ENCODE peak calls at places on chromosomes 4 and X, in eight cellular contexts. O, P, D, L, Z, K, E and N are unnamed samples.

GRCh38 chr4:125322363-125322730 is 7.6 kb downstream of the FAT4 start:
- DNase-seq in P (no peak), Z (no peak), O (no peak), E (no peak), L (peak), D (no peak), K (no peak), N (no peak)

GRCh38 chrX:14029039-14029424 is 660 bp downstream of the GEMIN8 start:
- DNase-seq in Z (no peak), P (no peak), D (no peak), E (no peak), L (no peak), K (no peak), O (peak), N (no peak)

GRCh38 chr4:151953286-151953685 is 192.5 kb upstream of the GATB start:
- DNase-seq in L (no peak), K (no peak), Z (no peak), O (no peak), D (no peak), E (no peak), P (no peak), N (no peak)

GRCh38 chr4:74189331-74190043 is 31.6 kb downstream of the MTHFD2L start:
- DNase-seq in L (no peak), E (no peak), O (peak), K (peak), Z (no peak), P (no peak), D (peak), N (no peak)

GRCh38 chr4:52864816-52865215 is 2.7 kb downstream of the RASL11B start:
- DNase-seq in O (no peak), Z (no peak), E (no peak), P (no peak), K (no peak), L (no peak), D (no peak), N (no peak)

GRCh38 chr4:186724048-186724860 is 598 bp upstream of the FAT1 start:
- DNase-seq in O (peak), P (no peak), D (no peak), K (no peak), Z (no peak), E (peak), L (peak), N (peak)

GRCh38 chr4:95761441-95761840 is 78.5 kb upstream of the PDHA2 start:
- DNase-seq in Z (no peak), O (no peak), E (no peak), K (no peak), D (no peak), L (no peak), P (no peak), N (no peak)

GRCh38 chr4:84286048-84286447 is 213.0 kb downstream of the NKX6-1 start:
- DNase-seq in D (no peak), Z (no peak), K (no peak), E (no peak), P (no peak), L (no peak), O (no peak), N (no peak)

GRCh38 chrX:7115557-7115956 is 32.0 kb upstream of the STS start:
- DNase-seq in O (no peak), L (no peak), D (no peak), K (peak), E (no peak), P (no peak), Z (no peak), N (peak)

GRCh38 chrX:41320393-41320792 is 13.6 kb upstream of the DDX3X start:
- DNase-seq in K (no peak), Z (no peak), D (no peak), L (no peak), O (no peak), E (no peak), P (no peak), N (no peak)

GRCh38 chrX:41449615-41450014 is 2.5 kb downstream of the NYX start:
- DNase-seq in L (peak), P (no peak), K (no peak), D (no peak), E (no peak), Z (no peak), O (no peak), N (no peak)

GRCh38 chrX:3371163-3371562 is 24.7 kb upstream of the MXRA5 start:
- DNase-seq in O (no peak), P (no peak), Z (no peak), K (no peak), L (no peak), D (no peak), E (no peak), N (no peak)

GRCh38 chrX:46551494-46552128 is 6.4 kb upstream of the ZNF674 start:
- DNase-seq in L (no peak), Z (no peak), O (peak), E (no peak), D (no peak), K (no peak), P (no peak), N (no peak)

GRCh38 chrX:75155454-75155829 is 641 bp downstream of the ABCB7 start:
- DNase-seq in K (peak), L (no peak), D (peak), Z (no peak), P (no peak), E (no peak), O (no peak), N (no peak)

GRCh38 chr4:82362565-82362964 is 11.2 kb downstream of the HNRNPD start:
- DNase-seq in K (no peak), P (no peak), O (no peak), Z (no peak), D (no peak), L (no peak), E (no peak), N (no peak)

GRCh38 chr4:76341063-76341462 is 34.5 kb downstream of the STBD1 start:
- DNase-seq in Z (no peak), O (no peak), K (no peak), L (no peak), P (no peak), E (no peak), D (no peak), N (no peak)

GRCh38 chrX:51420610-51421009 is 75.8 kb downstream of the NUDT11 start:
- DNase-seq in D (no peak), Z (no peak), K (no peak), L (peak), E (no peak), O (peak), P (no peak), N (no peak)

GRCh38 chrX:66633541-66633940 is 5.3 kb downstream of the EDA2R start:
- DNase-seq in Z (no peak), L (no peak), K (no peak), E (no peak), D (no peak), O (no peak), P (no peak), N (no peak)

GRCh38 chrX:118528089-118528753 is 32.6 kb downstream of the DOCK11 start:
- DNase-seq in Z (peak), D (peak), P (no peak), O (no peak), L (no peak), E (peak), K (peak), N (no peak)

GRCh38 chr4:146638801-146639351 is at the start of gene POU4F2:
- DNase-seq in Z (no peak), E (peak), P (no peak), O (peak), D (peak), L (no peak), K (peak), N (no peak)

GRCh38 chrX:123190096-123190495 is 6.0 kb downstream of the GRIA3 start:
- DNase-seq in Z (no peak), D (no peak), K (no peak), L (no peak), E (no peak), O (peak), P (no peak), N (no peak)

GRCh38 chrX:9465380-9466114 is 689 bp downstream of the TBL1X start:
- DNase-seq in O (peak), D (peak), P (no peak), Z (peak), L (peak), K (peak), E (peak), N (peak)

GRCh38 chrX:119871245-119871598 is 311 bp downstream of the RNF113A start:
- DNase-seq in D (no peak), P (no peak), L (no peak), Z (peak), E (no peak), K (no peak), O (no peak), N (no peak)

GRCh38 chrX:13463608-13464007 is 105.8 kb upstream of the EGFL6 start:
- DNase-seq in O (no peak), L (peak), P (no peak), E (no peak), K (no peak), Z (no peak), D (no peak), N (peak)

GRCh38 chr4:16199132-16199531 is 27.1 kb downstream of the TAPT1 start:
- DNase-seq in Z (no peak), O (peak), L (no peak), K (no peak), P (no peak), E (no peak), D (no peak), N (no peak)

GRCh38 chr4:12889054-12889453 is 595.1 kb downstream of the RAB28 start:
- DNase-seq in O (no peak), Z (no peak), L (peak), P (no peak), K (no peak), D (no peak), E (no peak), N (peak)

GRCh38 chrX:16869393-16870094 is 618 bp downstream of the RBBP7 start:
- DNase-seq in K (peak), E (peak), Z (peak), D (peak), O (peak), P (peak), L (peak), N (peak)

GRCh38 chrX:131747173-131747572 is 203.3 kb downstream of the OR13H1 start:
- DNase-seq in L (peak), Z (peak), P (no peak), K (peak), D (no peak), E (no peak), O (no peak), N (no peak)

GRCh38 chrX:110341189-110342035 is 17.2 kb upstream of the RTL9 start:
- DNase-seq in P (no peak), D (peak), Z (no peak), O (no peak), E (no peak), K (no peak), L (no peak), N (no peak)

GRCh38 chr4:153553155-153553819 is 87.1 kb downstream of the TMEM131L start:
- DNase-seq in Z (no peak), E (no peak), L (no peak), P (no peak), D (no peak), O (no peak), K (no peak), N (no peak)

GRCh38 chrX:38891641-38892413 is 90.6 kb downstream of the MID1IP1 start:
- DNase-seq in L (no peak), Z (no peak), D (peak), E (peak), O (no peak), K (peak), P (no peak), N (no peak)

GRCh38 chr4:116860891-116861290 is 224.5 kb downstream of the TRAM1L1 start:
- DNase-seq in E (no peak), K (no peak), O (no peak), D (no peak), L (no peak), Z (no peak), P (no peak), N (no peak)

GRCh38 chr4:139655116-139655515 is 10.5 kb upstream of the MGST2 start:
- DNase-seq in O (peak), K (no peak), L (no peak), Z (no peak), E (no peak), P (no peak), D (no peak), N (no peak)

GRCh38 chrX:140799216-140799615 is 89.7 kb downstream of the LINC00632 start:
- DNase-seq in K (no peak), O (no peak), L (no peak), Z (no peak), P (no peak), E (no peak), D (no peak), N (no peak)

GRCh38 chr4:140267576-140267975 is 105.9 kb upstream of the SCOC start:
- DNase-seq in E (no peak), D (no peak), O (no peak), Z (no peak), P (no peak), K (no peak), L (no peak), N (no peak)

GRCh38 chr4:1572521-1572920 is 111.6 kb downstream of the FAM53A start:
- DNase-seq in P (no peak), D (no peak), L (no peak), K (no peak), O (peak), E (no peak), Z (no peak), N (no peak)

GRCh38 chrX:133321441-133321840 is 93.8 kb downstream of the GPC4 start:
- DNase-seq in Z (no peak), D (no peak), L (no peak), E (no peak), P (no peak), K (no peak), O (no peak), N (no peak)